ENCODE peak calls at places on chromosomes 5 and 9, in seven cellular contexts. One of them, this sample, is unnamed.
A peak's percentile ranks its signal among the peaks of the same experiment; 100 is the strongest.

GRCh38 chr5:136062563-136063274 is 33.9 kb downstream of the TGFBI start:
- DNase-seq in PC-9: peak; percentile 26
- DNase-seq in mammary epithelial cell: peak; percentile 53
- DNase-seq in fibroblast of pulmonary artery: peak; percentile 65
- DNase-seq in brain microvascular endothelial cell: no peak
- DNase-seq in left ventricle myocardium inferior: no peak
- DNase-seq in A549: no peak
- DNase-seq in this sample: peak; percentile 48

GRCh38 chr5:103446813-103447212 is 115.8 kb downstream of the NUDT12 start:
- DNase-seq in PC-9: no peak
- DNase-seq in mammary epithelial cell: no peak
- DNase-seq in fibroblast of pulmonary artery: no peak
- DNase-seq in brain microvascular endothelial cell: no peak
- DNase-seq in left ventricle myocardium inferior: no peak
- DNase-seq in A549: no peak
- DNase-seq in this sample: no peak

GRCh38 chr5:81151546-81151945 is 81.6 kb upstream of the CKMT2 start:
- DNase-seq in PC-9: no peak
- DNase-seq in mammary epithelial cell: peak; percentile 9
- DNase-seq in fibroblast of pulmonary artery: peak; percentile 57
- DNase-seq in brain microvascular endothelial cell: peak; percentile 62
- DNase-seq in left ventricle myocardium inferior: no peak
- DNase-seq in A549: no peak
- DNase-seq in this sample: no peak

GRCh38 chr5:146137967-146138403 is 32.6 kb upstream of the PLAC8L1 start:
- DNase-seq in PC-9: peak; percentile 78
- DNase-seq in mammary epithelial cell: peak; percentile 9
- DNase-seq in fibroblast of pulmonary artery: peak; percentile 47
- DNase-seq in brain microvascular endothelial cell: peak; percentile 32
- DNase-seq in left ventricle myocardium inferior: no peak
- DNase-seq in A549: no peak
- DNase-seq in this sample: peak; percentile 46

GRCh38 chr9:37963936-37964739 is 60.2 kb upstream of the SLC25A51 start:
- DNase-seq in PC-9: peak; percentile 60
- DNase-seq in mammary epithelial cell: peak; percentile 91
- DNase-seq in fibroblast of pulmonary artery: peak; percentile 96
- DNase-seq in brain microvascular endothelial cell: peak; percentile 97
- DNase-seq in left ventricle myocardium inferior: no peak
- DNase-seq in A549: peak; percentile 54
- DNase-seq in this sample: no peak

GRCh38 chr5:172843825-172844576 is 9.9 kb downstream of the ERGIC1 start:
- DNase-seq in PC-9: no peak
- DNase-seq in mammary epithelial cell: no peak
- DNase-seq in fibroblast of pulmonary artery: no peak
- DNase-seq in brain microvascular endothelial cell: no peak
- DNase-seq in left ventricle myocardium inferior: no peak
- DNase-seq in A549: no peak
- DNase-seq in this sample: no peak

GRCh38 chr9:120395374-120395773 is 184.6 kb downstream of the CDK5RAP2 start:
- DNase-seq in PC-9: no peak
- DNase-seq in mammary epithelial cell: no peak
- DNase-seq in fibroblast of pulmonary artery: no peak
- DNase-seq in brain microvascular endothelial cell: no peak
- DNase-seq in left ventricle myocardium inferior: no peak
- DNase-seq in A549: no peak
- DNase-seq in this sample: no peak

GRCh38 chr5:180332051-180332517 is 21.1 kb downstream of the GFPT2 start:
- DNase-seq in PC-9: peak; percentile 60
- DNase-seq in mammary epithelial cell: no peak
- DNase-seq in fibroblast of pulmonary artery: peak; percentile 54
- DNase-seq in brain microvascular endothelial cell: no peak
- DNase-seq in left ventricle myocardium inferior: no peak
- DNase-seq in A549: peak; percentile 76
- DNase-seq in this sample: no peak

GRCh38 chr5:79503794-79504495 is 10.0 kb downstream of the HOMER1 start:
- DNase-seq in PC-9: no peak
- DNase-seq in mammary epithelial cell: no peak
- DNase-seq in fibroblast of pulmonary artery: no peak
- DNase-seq in brain microvascular endothelial cell: no peak
- DNase-seq in left ventricle myocardium inferior: no peak
- DNase-seq in A549: no peak
- DNase-seq in this sample: peak; percentile 53

GRCh38 chr5:154351566-154351965 is 94.2 kb upstream of the SAP30L start:
- DNase-seq in PC-9: no peak
- DNase-seq in mammary epithelial cell: peak; percentile 49
- DNase-seq in fibroblast of pulmonary artery: no peak
- DNase-seq in brain microvascular endothelial cell: no peak
- DNase-seq in left ventricle myocardium inferior: no peak
- DNase-seq in A549: no peak
- DNase-seq in this sample: no peak

GRCh38 chr9:135959814-135960213 is 1.4 kb downstream of the UBAC1 start:
- DNase-seq in PC-9: no peak
- DNase-seq in mammary epithelial cell: no peak
- DNase-seq in fibroblast of pulmonary artery: no peak
- DNase-seq in brain microvascular endothelial cell: no peak
- DNase-seq in left ventricle myocardium inferior: no peak
- DNase-seq in A549: no peak
- DNase-seq in this sample: no peak

GRCh38 chr9:108844391-108844790 is 11.4 kb downstream of the ACTL7B start:
- DNase-seq in PC-9: no peak
- DNase-seq in mammary epithelial cell: no peak
- DNase-seq in fibroblast of pulmonary artery: no peak
- DNase-seq in brain microvascular endothelial cell: no peak
- DNase-seq in left ventricle myocardium inferior: no peak
- DNase-seq in A549: no peak
- DNase-seq in this sample: no peak

GRCh38 chr5:159915913-159916840 is at the start of gene ADRA1B:
- DNase-seq in PC-9: peak; percentile 87
- DNase-seq in mammary epithelial cell: peak; percentile 41
- DNase-seq in fibroblast of pulmonary artery: peak; percentile 72
- DNase-seq in brain microvascular endothelial cell: peak; percentile 40
- DNase-seq in left ventricle myocardium inferior: peak; percentile 79
- DNase-seq in A549: peak; percentile 86
- DNase-seq in this sample: peak; percentile 92

GRCh38 chr5:8686707-8687106 is 817.8 kb downstream of the MTRR start:
- DNase-seq in PC-9: no peak
- DNase-seq in mammary epithelial cell: no peak
- DNase-seq in fibroblast of pulmonary artery: peak; percentile 70
- DNase-seq in brain microvascular endothelial cell: peak; percentile 37
- DNase-seq in left ventricle myocardium inferior: no peak
- DNase-seq in A549: no peak
- DNase-seq in this sample: no peak

GRCh38 chr9:91359734-91360470 is 1.8 kb downstream of the AUH start:
- DNase-seq in PC-9: no peak
- DNase-seq in mammary epithelial cell: no peak
- DNase-seq in fibroblast of pulmonary artery: no peak
- DNase-seq in brain microvascular endothelial cell: no peak
- DNase-seq in left ventricle myocardium inferior: no peak
- DNase-seq in A549: no peak
- DNase-seq in this sample: no peak
- H3K4me3 ChIP-seq in PC-9: peak overlapping the region; percentile 95
- H3K4me3 ChIP-seq in mammary epithelial cell: peak overlapping the region; percentile 99
- H3K4me3 ChIP-seq in fibroblast of pulmonary artery: peak overlapping the region; percentile 91
- H3K4me3 ChIP-seq in brain microvascular endothelial cell: no peak overlapping the region
- H3K4me3 ChIP-seq in left ventricle myocardium inferior: peak overlapping the region; percentile 95
- H3K4me3 ChIP-seq in A549: peak overlapping the region; percentile 12
- H3K4me3 ChIP-seq in this sample: no peak overlapping the region

GRCh38 chr9:129891519-129891918 is 56.3 kb downstream of the USP20 start:
- DNase-seq in PC-9: no peak
- DNase-seq in mammary epithelial cell: no peak
- DNase-seq in fibroblast of pulmonary artery: no peak
- DNase-seq in brain microvascular endothelial cell: no peak
- DNase-seq in left ventricle myocardium inferior: no peak
- DNase-seq in A549: no peak
- DNase-seq in this sample: no peak

GRCh38 chr9:129889936-129890717 is 54.9 kb downstream of the USP20 start:
- DNase-seq in PC-9: no peak
- DNase-seq in mammary epithelial cell: no peak
- DNase-seq in fibroblast of pulmonary artery: no peak
- DNase-seq in brain microvascular endothelial cell: no peak
- DNase-seq in left ventricle myocardium inferior: no peak
- DNase-seq in A549: no peak
- DNase-seq in this sample: no peak

GRCh38 chr9:129888085-129888808 is 53.0 kb downstream of the USP20 start:
- DNase-seq in PC-9: peak; percentile 79
- DNase-seq in mammary epithelial cell: no peak
- DNase-seq in fibroblast of pulmonary artery: no peak
- DNase-seq in brain microvascular endothelial cell: no peak
- DNase-seq in left ventricle myocardium inferior: peak; percentile 53
- DNase-seq in A549: no peak
- DNase-seq in this sample: no peak

GRCh38 chr9:129888809-129889460 is 53.7 kb downstream of the USP20 start:
- DNase-seq in PC-9: no peak
- DNase-seq in mammary epithelial cell: no peak
- DNase-seq in fibroblast of pulmonary artery: no peak
- DNase-seq in brain microvascular endothelial cell: no peak
- DNase-seq in left ventricle myocardium inferior: no peak
- DNase-seq in A549: no peak
- DNase-seq in this sample: no peak

DNA sequence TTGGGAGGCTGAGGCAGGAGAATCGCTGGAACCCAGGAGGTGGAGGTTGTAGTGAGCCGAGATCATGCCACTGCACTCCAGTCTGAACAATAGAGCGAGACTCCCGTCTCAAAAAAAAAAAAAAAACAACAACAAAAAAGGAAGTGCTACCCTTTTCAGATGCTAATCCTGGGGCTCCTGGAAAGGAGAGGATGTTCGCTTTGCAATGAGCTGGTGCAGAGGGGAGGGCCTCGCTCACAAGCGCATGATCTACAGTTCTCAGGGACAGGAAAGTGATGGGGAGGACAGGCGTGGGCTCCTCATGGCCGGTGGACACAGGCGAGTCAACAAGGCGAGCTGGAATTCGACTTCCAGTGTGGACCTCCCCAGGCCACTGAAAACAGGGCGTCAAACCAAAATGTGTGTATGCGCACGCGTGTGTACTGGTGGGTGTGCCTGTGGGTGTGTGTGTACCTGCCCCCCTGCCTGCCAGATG is 54.2 kb downstream of the USP20 start:
- DNase-seq in PC-9: no peak
- DNase-seq in mammary epithelial cell: no peak
- DNase-seq in fibroblast of pulmonary artery: no peak
- DNase-seq in brain microvascular endothelial cell: no peak
- DNase-seq in left ventricle myocardium inferior: no peak
- DNase-seq in A549: no peak
- DNase-seq in this sample: no peak
- H3K4me3 ChIP-seq in PC-9: no peak overlapping the region
- H3K4me3 ChIP-seq in mammary epithelial cell: no peak overlapping the region
- H3K4me3 ChIP-seq in fibroblast of pulmonary artery: no peak overlapping the region
- H3K4me3 ChIP-seq in brain microvascular endothelial cell: no peak overlapping the region
- H3K4me3 ChIP-seq in left ventricle myocardium inferior: no peak overlapping the region
- H3K4me3 ChIP-seq in A549: no peak overlapping the region
- H3K4me3 ChIP-seq in this sample: no peak overlapping the region

DNA sequence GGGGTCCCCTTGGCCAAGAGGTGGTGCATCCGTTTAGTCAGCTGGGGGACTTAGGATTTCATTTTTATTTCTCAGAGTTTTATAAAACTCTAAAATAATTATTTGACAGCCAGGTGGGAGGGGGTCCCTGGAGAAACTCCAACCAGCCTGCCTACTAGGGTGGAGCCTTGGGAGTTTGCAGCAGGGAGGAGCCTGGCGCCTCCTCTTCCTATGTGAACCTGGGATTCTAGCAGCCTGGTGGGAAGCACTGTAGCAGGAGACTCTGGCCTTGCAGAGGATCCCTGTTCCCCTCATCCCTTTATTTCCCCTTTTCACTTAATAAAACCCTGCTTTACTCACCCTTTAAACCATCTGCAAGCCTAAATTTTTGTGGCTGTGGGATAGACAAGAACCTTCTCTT is 50.8 kb downstream of the FXN start:
- DNase-seq in PC-9: no peak
- DNase-seq in mammary epithelial cell: no peak
- DNase-seq in fibroblast of pulmonary artery: peak; percentile 16
- DNase-seq in brain microvascular endothelial cell: no peak
- DNase-seq in left ventricle myocardium inferior: no peak
- DNase-seq in A549: no peak
- DNase-seq in this sample: no peak
- H3K4me3 ChIP-seq in PC-9: no peak overlapping the region
- H3K4me3 ChIP-seq in mammary epithelial cell: no peak overlapping the region
- H3K4me3 ChIP-seq in fibroblast of pulmonary artery: peak overlapping the region; percentile 2
- H3K4me3 ChIP-seq in brain microvascular endothelial cell: no peak overlapping the region
- H3K4me3 ChIP-seq in left ventricle myocardium inferior: no peak overlapping the region
- H3K4me3 ChIP-seq in A549: no peak overlapping the region
- H3K4me3 ChIP-seq in this sample: no peak overlapping the region

DNA sequence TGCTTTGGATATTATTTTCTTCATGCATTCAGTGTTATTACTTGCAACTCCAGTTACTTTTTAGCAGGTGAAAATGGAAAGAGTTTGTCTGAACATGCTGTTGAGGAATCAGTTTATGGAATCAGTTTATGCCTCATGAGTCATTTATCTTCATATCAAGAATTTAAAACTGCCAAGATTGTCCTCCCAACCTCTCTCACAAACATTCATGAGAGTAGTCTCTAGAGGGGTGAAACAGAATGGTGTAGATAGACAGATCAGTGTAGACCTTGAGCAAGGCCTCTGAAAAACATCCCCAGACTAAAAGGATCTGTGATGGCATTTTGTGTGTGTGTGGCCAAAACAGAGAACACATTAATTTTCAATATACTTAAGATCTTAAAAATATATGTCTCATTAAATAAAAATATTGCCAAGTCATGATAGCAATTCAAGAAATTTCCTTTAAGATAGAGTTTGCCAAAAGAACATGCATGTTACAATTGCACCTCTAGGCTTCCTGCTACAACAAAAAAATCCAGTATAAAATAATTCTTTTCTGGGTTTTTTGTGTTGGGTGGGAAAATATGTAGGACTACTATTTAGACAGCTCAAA is 5.0 kb downstream of the ANXA1 start:
- DNase-seq in PC-9: no peak
- DNase-seq in mammary epithelial cell: no peak
- DNase-seq in fibroblast of pulmonary artery: no peak
- DNase-seq in brain microvascular endothelial cell: no peak
- DNase-seq in left ventricle myocardium inferior: no peak
- DNase-seq in A549: no peak
- DNase-seq in this sample: no peak
- H3K4me3 ChIP-seq in PC-9: no peak overlapping the region
- H3K4me3 ChIP-seq in mammary epithelial cell: peak overlapping the region; percentile 21
- H3K4me3 ChIP-seq in fibroblast of pulmonary artery: no peak overlapping the region
- H3K4me3 ChIP-seq in brain microvascular endothelial cell: no peak overlapping the region
- H3K4me3 ChIP-seq in left ventricle myocardium inferior: no peak overlapping the region
- H3K4me3 ChIP-seq in A549: peak overlapping the region; percentile 62
- H3K4me3 ChIP-seq in this sample: no peak overlapping the region

This sample was measured in SJSA1.